ENCODE peak calls at places on chromosomes 13 and 19, in seven cellular contexts. C is fibroblast of mammary gland, V is kidney, N is Panc1, H is astrocyte, G is heart left ventricle, J is ascending aorta. X is an unnamed sample.

GRCh38 chr19:35179830-35180229 is 25.3 kb downstream of the FXYD5 start:
- DNase-seq in C (no peak), V (no peak), N (no peak), H (no peak), G (no peak), J (no peak), X (no peak)

GRCh38 chr19:46932346-46932745 is 71.5 kb downstream of the ARHGAP35 start:
- DNase-seq in C (no peak), V (no peak), N (no peak), H (peak; percentile 69), G (no peak), J (no peak), X (peak; percentile 36)

GRCh38 chr13:34458756-34459462 is 483.2 kb upstream of the NBEA start:
- DNase-seq in C (no peak), V (no peak), N (no peak), H (no peak), G (no peak), J (no peak), X (no peak)

GRCh38 chr19:49997709-49998108 is 27.5 kb downstream of the VRK3 start:
- DNase-seq in C (peak; percentile 30), V (no peak), N (no peak), H (no peak), G (no peak), J (no peak), X (no peak)

GRCh38 chr19:49061445-49061844 is 3.2 kb downstream of the NTF4 start:
- DNase-seq in C (no peak), V (no peak), N (no peak), H (no peak), G (no peak), J (no peak), X (no peak)

GRCh38 chr13:32639502-32640105 is 53.4 kb downstream of the PDS5B start:
- DNase-seq in C (peak; percentile 78), V (no peak), N (peak; percentile 30), H (peak; percentile 50), G (peak; percentile 44), J (peak; percentile 80), X (no peak)

GRCh38 chr19:17385878-17386611 is 8.0 kb downstream of the CCDC194 start:
- DNase-seq in C (peak; percentile 39), V (peak; percentile 88), N (no peak), H (no peak), G (peak; percentile 66), J (peak; percentile 79), X (no peak)

GRCh38 chr13:49524740-49525501 is 29.2 kb downstream of the PHF11 start:
- DNase-seq in C (no peak), V (no peak), N (no peak), H (no peak), G (no peak), J (no peak), X (no peak)

GRCh38 chr19:43984687-43985000 is 656 bp downstream of the ZNF155 start:
- DNase-seq in C (no peak), V (no peak), N (no peak), H (peak; percentile 8), G (peak; percentile 42), J (no peak), X (no peak)
- TF ChIP-seq CTCF in C (no peak), V (no peak), N (no peak), H (no peak), G (no peak), J (no peak), X (no peak)

GRCh38 chr19:19405919-19406877 is 723 bp downstream of the GATAD2A start:
- DNase-seq in C (peak; percentile 73), V (peak; percentile 88), N (no peak), H (peak; percentile 46), G (peak; percentile 64), J (peak; percentile 69), X (no peak)
- H3K4me3 ChIP-seq in C (peak overlapping the region; percentile 68), V (peak overlapping the region; percentile 89), N (peak overlapping the region; percentile 71), H (peak overlapping the region; percentile 80), G (peak overlapping the region; percentile 81), J (peak overlapping the region; percentile 91), X (peak overlapping the region; percentile 74)

DNA sequence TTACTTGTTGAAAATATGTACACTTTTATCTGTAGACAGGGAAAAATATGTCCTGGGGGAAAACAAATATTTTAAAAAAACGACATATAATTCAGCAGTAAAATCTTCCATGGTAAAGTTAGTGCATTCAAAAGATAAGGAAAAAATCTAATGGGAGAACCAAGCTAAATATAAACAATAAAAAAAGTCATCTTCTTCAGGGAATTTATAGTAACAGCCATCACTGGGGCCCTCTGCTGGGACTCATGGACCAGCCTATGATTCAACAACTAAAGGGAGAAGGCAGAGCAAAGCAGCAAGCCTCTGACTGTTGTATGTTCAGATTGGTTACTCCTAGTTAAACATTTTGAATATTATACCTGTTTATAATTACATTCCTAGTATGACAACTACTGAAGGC is 93.0 kb downstream of the ITGBL1 start:
- DNase-seq in C (no peak), V (no peak), N (no peak), H (no peak), G (no peak), J (peak; percentile 70), X (no peak)
- TF ChIP-seq CTCF in C (peak; percentile 30), V (no peak), N (peak; percentile 24), H (peak; percentile 13), G (peak; percentile 41), J (peak; percentile 29), X (peak; percentile 25)

GRCh38 chr19:52114691-52115090 is 19.1 kb upstream of the ZNF841 start:
- DNase-seq in C (no peak), V (no peak), N (no peak), H (no peak), G (no peak), J (no peak), X (no peak)
- H3K4me3 ChIP-seq in C (no peak overlapping the region), V (peak overlapping the region; percentile 29), N (no peak overlapping the region), H (no peak overlapping the region), G (no peak overlapping the region), J (no peak overlapping the region), X (no peak overlapping the region)

GRCh38 chr13:99378985-99379734 is 72.0 kb upstream of the GPR183 start:
- DNase-seq in C (no peak), V (no peak), N (no peak), H (no peak), G (no peak), J (no peak), X (no peak)
- TF ChIP-seq CTCF in C (no peak), V (no peak), N (no peak), H (no peak), G (no peak), J (no peak), X (no peak)

GRCh38 chr13:20175907-20176652 is 15.2 kb upstream of the GJA3 start:
- DNase-seq in C (no peak), V (no peak), N (no peak), H (no peak), G (no peak), J (no peak), X (no peak)

GRCh38 chr13:20174656-20175405 is 14.0 kb upstream of the GJA3 start:
- DNase-seq in C (peak; percentile 98), V (peak; percentile 94), N (peak; percentile 62), H (peak; percentile 91), G (peak; percentile 82), J (peak; percentile 91), X (no peak)

GRCh38 chr13:20177049-20177831 is 15.5 kb downstream of the GJB2 start:
- DNase-seq in C (no peak), V (peak; percentile 74), N (no peak), H (no peak), G (no peak), J (no peak), X (no peak)

GRCh38 chr13:20173121-20173746 is 12.4 kb upstream of the GJA3 start:
- DNase-seq in C (peak; percentile 69), V (no peak), N (no peak), H (no peak), G (no peak), J (no peak), X (no peak)

DNA sequence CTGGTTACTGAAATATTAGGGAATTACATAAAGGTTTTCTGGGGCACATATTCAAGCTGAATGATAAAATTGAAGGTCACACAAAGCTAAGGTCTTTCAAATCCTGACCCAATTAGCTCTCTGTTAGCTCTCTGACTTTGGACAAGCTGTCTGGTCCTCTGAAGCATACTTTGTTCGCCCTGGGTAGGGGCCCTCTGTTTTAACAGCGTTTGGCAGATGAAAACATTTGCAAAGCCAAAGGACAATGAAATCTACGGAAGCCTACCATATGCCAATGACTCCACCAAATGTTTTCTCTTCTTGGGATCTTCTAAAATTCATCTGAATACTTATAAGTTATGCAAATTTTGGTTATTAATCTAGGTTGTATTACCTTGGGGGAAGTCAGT is 14.5 kb upstream of the GJA3 start:
- DNase-seq in C (no peak), V (no peak), N (no peak), H (no peak), G (no peak), J (no peak), X (no peak)
- H3K4me3 ChIP-seq in C (no peak overlapping the region), V (no peak overlapping the region), N (no peak overlapping the region), H (peak overlapping the region; percentile 46), G (no peak overlapping the region), J (no peak overlapping the region), X (no peak overlapping the region)

GRCh38 chr13:46906440-46906839 is 9.6 kb upstream of the HTR2A start:
- DNase-seq in C (peak; percentile 28), V (no peak), N (no peak), H (no peak), G (no peak), J (no peak), X (no peak)

GRCh38 chr13:46903748-46904147 is 6.9 kb upstream of the HTR2A start:
- DNase-seq in C (peak; percentile 47), V (no peak), N (no peak), H (peak; percentile 45), G (no peak), J (no peak), X (no peak)

GRCh38 chr13:46908511-46908910 is 11.7 kb upstream of the HTR2A start:
- DNase-seq in C (peak; percentile 79), V (no peak), N (no peak), H (peak; percentile 84), G (no peak), J (no peak), X (no peak)

GRCh38 chr13:46901721-46902120 is 4.9 kb upstream of the HTR2A start:
- DNase-seq in C (no peak), V (no peak), N (no peak), H (no peak), G (no peak), J (no peak), X (no peak)

GRCh38 chr13:46905249-46905648 is 8.4 kb upstream of the HTR2A start:
- DNase-seq in C (peak; percentile 55), V (no peak), N (no peak), H (no peak), G (no peak), J (no peak), X (no peak)
- TF ChIP-seq CTCF in C (peak; percentile 47), V (no peak), N (peak; percentile 15), H (peak; percentile 21), G (no peak), J (no peak), X (peak; percentile 50)

X was measured in epithelial cell of proximal tubule.